ENCODE peak calls at places on chromosomes 12 and 14, in five cellular contexts. One of them, this sample, is unnamed.

GRCh38 chr14:70871863-70872677 is 35.2 kb upstream of the PCNX1 start:
- DNase-seq in H1: no peak
- DNase-seq in IMR-90: no peak
- DNase-seq in neuronal stem cell: no peak
- DNase-seq in mesendoderm: no peak
- DNase-seq in this sample: no peak

GRCh38 chr12:118981285-118982201 is at the start of gene SRRM4:
- DNase-seq in H1: peak; percentile 73
- DNase-seq in IMR-90: no peak
- DNase-seq in neuronal stem cell: peak; percentile 92
- DNase-seq in mesendoderm: peak; percentile 94
- DNase-seq in this sample: peak; percentile 95

GRCh38 chr12:62540354-62540753 is 73.7 kb downstream of the MON2 start:
- DNase-seq in mesendoderm: no peak
- DNase-seq in IMR-90: no peak
- DNase-seq in neuronal stem cell: no peak
- DNase-seq in H1: no peak
- DNase-seq in this sample: no peak

GRCh38 chr12:59036973-59037807 is 116.9 kb upstream of the LRIG3 start:
- DNase-seq in IMR-90: peak; percentile 61
- DNase-seq in H1: no peak
- DNase-seq in mesendoderm: no peak
- DNase-seq in neuronal stem cell: no peak
- DNase-seq in this sample: no peak

GRCh38 chr12:11765817-11766794 is 116.6 kb downstream of the ETV6 start:
- DNase-seq in neuronal stem cell: no peak
- DNase-seq in mesendoderm: peak; percentile 15
- DNase-seq in IMR-90: peak; percentile 70
- DNase-seq in H1: no peak
- DNase-seq in this sample: no peak

GRCh38 chr12:52658196-52658595 is 6.2 kb upstream of the KRT2 start:
- DNase-seq in neuronal stem cell: no peak
- DNase-seq in H1: no peak
- DNase-seq in mesendoderm: no peak
- DNase-seq in IMR-90: no peak
- DNase-seq in this sample: peak; percentile 14

GRCh38 chr12:51401020-51401419 is 9.8 kb upstream of the GALNT6 start:
- DNase-seq in IMR-90: no peak
- DNase-seq in neuronal stem cell: no peak
- DNase-seq in mesendoderm: no peak
- DNase-seq in H1: no peak
- DNase-seq in this sample: peak; percentile 24

GRCh38 chr12:19440019-19440858 is 947 bp downstream of the AEBP2 start:
- DNase-seq in IMR-90: peak; percentile 51
- DNase-seq in mesendoderm: peak; percentile 66
- DNase-seq in neuronal stem cell: peak; percentile 44
- DNase-seq in H1: no peak
- DNase-seq in this sample: peak; percentile 61

GRCh38 chr14:93280743-93281142 is 52.1 kb downstream of the BTBD7 start:
- DNase-seq in H1: no peak
- DNase-seq in IMR-90: no peak
- DNase-seq in mesendoderm: no peak
- DNase-seq in neuronal stem cell: no peak
- DNase-seq in this sample: no peak

GRCh38 chr14:24187538-24187915 is 1.1 kb downstream of the IPO4 start:
- DNase-seq in mesendoderm: no peak
- DNase-seq in neuronal stem cell: no peak
- DNase-seq in H1: no peak
- DNase-seq in IMR-90: no peak
- DNase-seq in this sample: no peak

GRCh38 chr14:68937790-68938514 is 41.1 kb downstream of the ACTN1 start:
- DNase-seq in H1: no peak
- DNase-seq in neuronal stem cell: no peak
- DNase-seq in IMR-90: no peak
- DNase-seq in mesendoderm: peak; percentile 70
- DNase-seq in this sample: peak; percentile 74

GRCh38 chr14:37669242-37669641 is 73.8 kb downstream of the TTC6 start:
- DNase-seq in H1: no peak
- DNase-seq in neuronal stem cell: no peak
- DNase-seq in IMR-90: no peak
- DNase-seq in mesendoderm: no peak
- DNase-seq in this sample: no peak

GRCh38 chr12:21607701-21608100 is 3.1 kb upstream of the GYS2 start:
- DNase-seq in mesendoderm: peak; percentile 37
- DNase-seq in IMR-90: peak; percentile 33
- DNase-seq in H1: no peak
- DNase-seq in neuronal stem cell: no peak
- DNase-seq in this sample: no peak

GRCh38 chr14:77391441-77391840 is 14.3 kb downstream of the SAMD15 start:
- DNase-seq in mesendoderm: no peak
- DNase-seq in neuronal stem cell: no peak
- DNase-seq in IMR-90: no peak
- DNase-seq in H1: no peak
- DNase-seq in this sample: no peak

GRCh38 chr14:21748869-21749303 is 75.3 kb upstream of the OR4E1 start:
- DNase-seq in neuronal stem cell: peak; percentile 49
- DNase-seq in H1: peak; percentile 23
- DNase-seq in IMR-90: peak; percentile 31
- DNase-seq in mesendoderm: peak; percentile 83
- DNase-seq in this sample: peak; percentile 62

GRCh38 chr12:104586325-104587048 is 129.7 kb downstream of the CHST11 start:
- DNase-seq in IMR-90: no peak
- DNase-seq in H1: no peak
- DNase-seq in mesendoderm: no peak
- DNase-seq in neuronal stem cell: no peak
- DNase-seq in this sample: no peak

GRCh38 chr14:85867450-85867849 is 337.5 kb downstream of the FLRT2 start:
- DNase-seq in mesendoderm: peak; percentile 40
- DNase-seq in neuronal stem cell: no peak
- DNase-seq in H1: no peak
- DNase-seq in IMR-90: no peak
- DNase-seq in this sample: peak; percentile 27

GRCh38 chr12:5081016-5081415 is 37.3 kb downstream of the KCNA5 start:
- DNase-seq in neuronal stem cell: no peak
- DNase-seq in H1: no peak
- DNase-seq in IMR-90: no peak
- DNase-seq in mesendoderm: peak; percentile 65
- DNase-seq in this sample: peak; percentile 90

GRCh38 chr12:65308601-65309071 is 30.2 kb downstream of the MSRB3 start:
- DNase-seq in mesendoderm: no peak
- DNase-seq in H1: no peak
- DNase-seq in neuronal stem cell: no peak
- DNase-seq in IMR-90: peak; percentile 45
- DNase-seq in this sample: no peak

GRCh38 chr12:46219892-46220655 is 48.8 kb downstream of the SLC38A1 start:
- DNase-seq in neuronal stem cell: no peak
- DNase-seq in mesendoderm: peak; percentile 86
- DNase-seq in IMR-90: peak; percentile 86
- DNase-seq in H1: no peak
- DNase-seq in this sample: no peak

GRCh38 chr12:39005671-39006070 is 100.3 kb upstream of the CPNE8 start:
- DNase-seq in neuronal stem cell: no peak
- DNase-seq in mesendoderm: no peak
- DNase-seq in H1: no peak
- DNase-seq in IMR-90: no peak
- DNase-seq in this sample: no peak

GRCh38 chr12:5768171-5768879 is 176.7 kb downstream of the ANO2 start:
- DNase-seq in H1: no peak
- DNase-seq in mesendoderm: no peak
- DNase-seq in IMR-90: no peak
- DNase-seq in neuronal stem cell: no peak
- DNase-seq in this sample: no peak

GRCh38 chr12:107092669-107093546 is 441 bp downstream of the CRY1 start:
- DNase-seq in IMR-90: no peak
- DNase-seq in neuronal stem cell: peak; percentile 24
- DNase-seq in H1: no peak
- DNase-seq in mesendoderm: peak; percentile 62
- DNase-seq in this sample: peak; percentile 65

DNA sequence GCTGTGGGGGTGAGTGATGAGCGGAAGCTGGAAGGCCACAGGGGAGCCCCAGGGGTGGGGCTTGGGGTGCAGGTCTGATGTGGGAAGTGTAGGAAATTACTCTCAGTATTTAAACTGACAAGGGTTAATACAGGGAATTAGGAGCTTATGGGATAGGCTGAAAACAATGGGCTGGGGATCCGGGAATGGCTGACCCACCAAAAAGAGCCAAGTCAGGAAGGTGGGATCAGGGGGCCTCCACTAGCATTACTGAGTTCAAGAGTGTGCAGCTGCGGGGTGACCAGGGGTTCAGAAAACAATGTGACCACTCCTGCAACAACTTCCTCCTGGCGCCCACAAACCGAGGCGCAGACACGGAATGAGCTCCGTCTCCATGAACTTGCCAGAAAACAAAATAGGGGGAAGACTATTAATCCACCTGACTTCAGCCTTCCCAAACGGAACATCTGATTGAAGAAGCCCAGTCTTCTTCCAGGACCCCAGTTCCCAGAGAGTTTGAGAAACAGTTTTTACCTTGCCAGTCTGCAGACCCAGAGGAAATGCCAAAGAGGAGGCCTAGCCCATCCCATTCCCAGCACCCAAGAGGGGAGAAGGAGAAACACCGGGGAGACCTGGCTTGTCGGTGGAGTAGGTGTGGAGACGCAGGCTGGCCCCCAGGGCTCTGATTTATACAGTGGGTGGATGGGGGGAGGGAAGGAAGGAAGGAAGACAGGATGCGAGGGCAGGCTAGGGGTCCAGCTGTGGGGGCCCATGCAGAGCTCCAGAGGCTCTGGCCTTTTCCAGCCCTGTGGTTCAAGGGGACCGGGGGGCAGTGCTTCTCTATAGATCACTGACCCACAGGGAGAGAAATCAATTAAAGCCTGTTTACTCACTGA is 16.5 kb upstream of the YY1 start:
- DNase-seq in H1: no peak
- DNase-seq in neuronal stem cell: no peak
- DNase-seq in IMR-90: no peak
- DNase-seq in mesendoderm: no peak
- DNase-seq in this sample: no peak
- H2BK15ac ChIP-seq in H1: no peak overlapping the region
- H2BK15ac ChIP-seq in neuronal stem cell: peak overlapping the region; percentile 81
- H2BK15ac ChIP-seq in IMR-90: no peak overlapping the region
- H2BK15ac ChIP-seq in mesendoderm: no peak overlapping the region
- H2BK15ac ChIP-seq in this sample: no peak overlapping the region

DNA sequence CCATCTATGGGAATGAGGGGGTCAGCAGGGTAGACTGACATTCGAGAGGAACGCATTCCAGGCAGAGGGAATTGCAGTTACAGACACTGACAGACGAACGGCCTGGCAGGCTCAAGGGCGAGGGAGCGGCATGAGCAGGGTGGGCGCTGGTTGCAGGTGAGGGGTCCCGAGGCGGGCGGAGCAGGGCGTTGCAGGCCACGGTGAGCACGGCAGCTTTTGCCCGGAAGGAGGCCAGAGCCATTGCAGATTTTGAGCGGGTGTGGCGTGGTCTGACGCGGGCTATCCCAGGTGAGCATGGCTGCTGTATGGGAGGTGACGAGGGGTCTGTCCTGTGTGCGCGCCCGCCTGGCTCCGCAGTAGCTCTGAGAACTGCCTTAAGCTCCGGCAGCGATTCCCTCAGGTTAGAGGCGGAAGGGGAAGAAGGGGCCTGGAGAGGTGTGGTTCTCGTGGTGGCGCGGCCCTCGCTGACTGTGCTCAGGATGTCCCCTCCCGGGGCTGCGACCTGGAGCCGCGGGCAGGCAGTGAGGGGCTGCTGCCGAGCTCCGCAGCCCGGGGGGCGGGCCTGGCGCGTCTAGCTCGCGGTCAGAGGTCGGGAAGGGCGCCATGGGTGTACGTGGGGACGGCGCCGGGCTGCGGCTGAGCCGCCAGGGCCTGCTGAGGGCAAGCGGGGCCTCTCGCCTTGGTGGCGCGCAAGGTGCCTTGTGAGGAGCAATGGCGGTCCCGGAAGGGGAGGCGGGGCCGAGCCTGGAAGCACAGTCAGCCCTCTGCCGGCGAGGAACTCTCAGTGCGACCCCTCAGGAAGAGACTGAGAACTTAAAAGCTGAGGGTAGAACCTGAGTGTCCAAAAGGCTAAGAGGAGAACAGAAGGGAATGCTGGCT is 177.1 kb downstream of the CACNA1C start:
- DNase-seq in neuronal stem cell: no peak
- DNase-seq in IMR-90: no peak
- DNase-seq in mesendoderm: peak; percentile 37
- DNase-seq in H1: no peak
- DNase-seq in this sample: peak; percentile 89
- H2BK15ac ChIP-seq in neuronal stem cell: no peak overlapping the region
- H2BK15ac ChIP-seq in IMR-90: no peak overlapping the region
- H2BK15ac ChIP-seq in mesendoderm: no peak overlapping the region
- H2BK15ac ChIP-seq in H1: no peak overlapping the region
- H2BK15ac ChIP-seq in this sample: no peak overlapping the region

DNA sequence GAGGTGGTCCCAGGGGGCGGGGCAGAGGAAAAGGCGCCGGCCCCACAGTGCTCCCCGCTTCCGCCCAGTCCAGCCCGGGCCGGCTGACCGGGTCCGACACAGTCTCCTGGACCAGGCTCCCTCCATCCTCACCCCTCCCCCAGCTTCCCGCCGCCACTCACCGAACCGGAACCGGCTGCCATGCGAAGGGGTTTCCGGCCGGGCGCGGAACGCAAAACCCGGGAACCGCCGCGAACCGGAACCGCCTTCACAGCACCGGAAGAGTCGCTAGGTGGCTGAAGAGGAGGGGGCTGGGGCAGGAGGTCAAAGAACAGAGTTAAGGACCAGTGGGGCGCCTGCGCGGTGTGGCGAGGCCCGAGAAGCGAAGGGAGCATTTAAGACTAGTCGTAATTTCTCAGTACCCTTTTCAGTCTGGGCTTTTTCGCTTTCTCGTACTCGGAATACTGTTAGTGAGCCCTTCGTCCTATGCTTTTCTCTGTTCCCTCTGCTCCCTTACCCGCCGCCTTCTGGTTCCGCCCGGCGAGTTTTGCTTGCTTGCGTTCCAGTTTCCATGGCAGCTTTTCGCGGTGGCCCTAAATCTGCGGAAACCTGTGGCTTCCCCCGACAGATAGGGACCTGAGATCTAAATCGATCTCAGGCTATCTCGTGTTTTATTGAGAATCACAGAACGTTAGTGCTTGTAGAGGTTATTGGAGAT is at the start of gene SENP1:
- DNase-seq in IMR-90: peak; percentile 81
- DNase-seq in neuronal stem cell: peak; percentile 83
- DNase-seq in H1: peak; percentile 51
- DNase-seq in mesendoderm: peak; percentile 95
- DNase-seq in this sample: peak; percentile 93
- H2BK15ac ChIP-seq in IMR-90: peak within 1 kb of the TSS; percentile 92
- H2BK15ac ChIP-seq in neuronal stem cell: peak within 1 kb of the TSS; percentile 30
- H2BK15ac ChIP-seq in H1: peak within 1 kb of the TSS; percentile 22
- H2BK15ac ChIP-seq in mesendoderm: no peak within 1 kb of the TSS
- H2BK15ac ChIP-seq in this sample: no peak within 1 kb of the TSS

DNA sequence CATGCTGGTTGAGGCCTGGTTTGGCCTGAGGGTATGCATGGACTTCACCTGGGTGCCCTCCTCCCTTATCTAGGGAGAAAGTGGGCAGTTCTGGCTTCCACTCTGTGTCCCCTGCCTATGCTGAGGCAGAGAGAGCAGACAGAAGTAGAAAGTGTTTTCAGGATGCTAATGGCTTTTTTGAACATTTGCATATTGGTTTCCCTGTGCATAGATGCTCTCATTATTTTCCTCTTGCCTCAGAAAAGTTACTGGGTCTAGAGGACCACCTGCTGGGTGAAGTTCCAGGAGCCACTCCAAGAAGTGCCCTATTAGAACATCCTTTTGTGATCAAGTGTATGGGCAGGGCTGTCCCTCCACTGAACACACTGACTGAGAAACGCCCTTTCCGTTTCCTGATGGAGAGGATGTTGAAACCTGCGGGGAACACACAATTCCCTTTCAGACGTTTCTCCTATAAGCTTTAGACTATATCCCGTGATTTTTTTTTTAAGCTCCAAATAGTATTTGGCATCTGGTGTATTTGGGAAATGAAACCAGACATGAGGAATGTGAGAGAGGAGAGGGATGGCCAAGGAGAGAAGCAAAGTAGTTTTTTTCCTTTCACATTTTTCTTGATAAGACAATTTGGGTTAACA is 66.6 kb downstream of the DAAM1 start:
- DNase-seq in neuronal stem cell: no peak
- DNase-seq in IMR-90: peak; percentile 30
- DNase-seq in H1: no peak
- DNase-seq in mesendoderm: no peak
- DNase-seq in this sample: no peak
- H2BK15ac ChIP-seq in neuronal stem cell: no peak overlapping the region
- H2BK15ac ChIP-seq in IMR-90: peak overlapping the region; percentile 68
- H2BK15ac ChIP-seq in H1: no peak overlapping the region
- H2BK15ac ChIP-seq in mesendoderm: no peak overlapping the region
- H2BK15ac ChIP-seq in this sample: no peak overlapping the region

This sample was measured in H9.